ENCODE peak calls at places on chromosomes 5 and 9, in ten cellular contexts. P is adrenal gland; M is body of pancreas; T is A549; R is CD8-positive, alpha-beta T cell; W is fibroblast of lung; F is DND-41; Q is tibial artery; J is cardiac muscle cell; S is HAP-1. N is an unnamed sample. For H3K9me3, the result is how much of the 10 kb centered on the place peaks cover.

GRCh38 chr9:93473411-93473810 is 20.0 kb upstream of the FAM120AOS start:
- DNase-seq in F (no peak), J (peak), P (no peak), W (peak), Q (no peak), R (no peak), S (no peak), M (no peak), T (no peak), N (no peak)

GRCh38 chr5:180555168-180555921 is 36.0 kb downstream of the SCGB3A1 start:
- DNase-seq in F (no peak), R (no peak), T (peak), J (no peak), Q (no peak), P (no peak), M (no peak), S (no peak), W (peak), N (no peak)

GRCh38 chr9:4435197-4435596 is 55.1 kb upstream of the SLC1A1 start:
- DNase-seq in J (peak), P (no peak), F (no peak), S (peak), M (no peak), T (no peak), W (peak), R (no peak), Q (no peak), N (no peak)

GRCh38 chr9:126517751-126518261 is 95.9 kb upstream of the LMX1B start:
- DNase-seq in S (no peak), W (no peak), R (no peak), T (no peak), P (no peak), J (no peak), Q (no peak), M (no peak), F (no peak), N (no peak)

GRCh38 chr9:107759823-107760166 is 270.2 kb upstream of the KLF4 start:
- DNase-seq in R (no peak), J (no peak), M (no peak), F (no peak), T (no peak), P (no peak), W (no peak), S (no peak), Q (no peak), N (no peak)

GRCh38 chr9:36101916-36102741 is 34.4 kb upstream of the GLIPR2 start:
- DNase-seq in J (peak), S (no peak), T (peak), P (peak), W (peak), M (no peak), Q (peak), F (no peak), R (no peak), N (no peak)

GRCh38 chr9:98657897-98658296 is 50.8 kb downstream of the GABBR2 start:
- DNase-seq in T (no peak), S (no peak), R (no peak), M (no peak), P (no peak), F (no peak), W (peak), Q (no peak), J (peak), N (no peak)

GRCh38 chr9:95502248-95502647 is 14.5 kb downstream of the PTCH1 start:
- DNase-seq in M (no peak), R (no peak), F (no peak), J (no peak), S (no peak), P (no peak), T (no peak), W (no peak), Q (no peak), N (no peak)

GRCh38 chr5:84885479-84886258 is 501.0 kb upstream of the EDIL3 start:
- DNase-seq in Q (no peak), P (peak), W (peak), F (no peak), R (no peak), T (no peak), J (peak), S (no peak), M (no peak), N (no peak)

GRCh38 chr5:142847898-142848790 is 78.0 kb downstream of the ARHGAP26 start:
- DNase-seq in F (no peak), J (peak), W (no peak), P (no peak), S (no peak), R (no peak), T (no peak), M (no peak), Q (no peak), N (no peak)

GRCh38 chr5:4544049-4544675 is 596.0 kb upstream of the ADAMTS16 start:
- DNase-seq in S (no peak), F (no peak), R (no peak), J (no peak), M (no peak), W (no peak), P (no peak), T (no peak), Q (no peak), N (no peak)

GRCh38 chr5:6780802-6781391 is 67.7 kb downstream of the TENT4A start:
- DNase-seq in J (no peak), T (peak), M (no peak), Q (no peak), W (no peak), F (peak), P (no peak), S (peak), R (no peak), N (no peak)

GRCh38 chr9:114779352-114779845 is 26.4 kb downstream of the TNFSF15 start:
- DNase-seq in W (no peak), F (no peak), S (no peak), P (peak), R (no peak), J (no peak), M (peak), T (peak), Q (peak), N (peak)

GRCh38 chr9:2180704-2181103 is 165.6 kb downstream of the SMARCA2 start:
- DNase-seq in F (no peak), T (no peak), W (no peak), J (no peak), Q (no peak), M (no peak), S (peak), R (no peak), P (no peak), N (no peak)

GRCh38 chr9:113511856-113512761 is 48.6 kb downstream of the RGS3 start:
- DNase-seq in W (peak), M (no peak), T (no peak), J (peak), P (no peak), R (peak), F (peak), S (no peak), Q (no peak), N (no peak)

GRCh38 chr5:122138356-122138755 is 9.0 kb downstream of the ZNF474 start:
- DNase-seq in M (no peak), J (no peak), S (no peak), R (no peak), W (no peak), Q (no peak), P (no peak), T (no peak), F (no peak), N (no peak)

GRCh38 chr9:134333234-134333873 is 7.1 kb downstream of the RXRA start:
- DNase-seq in P (peak), F (no peak), Q (no peak), S (no peak), R (no peak), T (no peak), W (no peak), J (no peak), M (peak), N (peak)

GRCh38 chr5:176810084-176810597 is at the start of gene UNC5A:
- DNase-seq in M (no peak), W (peak), Q (no peak), S (peak), R (peak), F (no peak), T (no peak), P (no peak), J (peak), N (no peak)

GRCh38 chr5:18805376-18805775 is 1171.1 kb downstream of the TAF11L14 start:
- DNase-seq in R (no peak), S (no peak), F (no peak), T (no peak), P (no peak), Q (no peak), M (no peak), J (no peak), W (no peak), N (no peak)

GRCh38 chr5:150497274-150497988 is 10.5 kb upstream of the NDST1 start:
- DNase-seq in T (peak), R (no peak), F (no peak), P (peak), J (peak), W (peak), Q (peak), S (peak), M (peak), N (no peak)

GRCh38 chr9:113299800-113300292 is 3.3 kb downstream of the RNF183 start:
- DNase-seq in T (no peak), J (peak), M (peak), P (no peak), W (no peak), F (no peak), Q (peak), R (no peak), S (no peak), N (no peak)

GRCh38 chr9:17587113-17587512 is 8.2 kb downstream of the SH3GL2 start:
- DNase-seq in J (no peak), F (no peak), T (no peak), R (no peak), P (no peak), S (no peak), W (no peak), Q (no peak), M (no peak), N (no peak)

GRCh38 chr9:14846871-14847311 is 63.3 kb downstream of the FREM1 start:
- DNase-seq in Q (peak), W (peak), F (peak), T (peak), S (peak), M (peak), R (peak), P (peak), J (peak), N (no peak)

GRCh38 chr5:16552666-16553343 is 64.0 kb downstream of the RETREG1 start:
- DNase-seq in M (peak), P (peak), Q (peak), F (peak), S (peak), W (peak), T (peak), J (peak), R (peak), N (peak)

GRCh38 chr9:93637886-93638285 is 61.5 kb downstream of the PHF2 start:
- DNase-seq in Q (no peak), W (no peak), M (no peak), R (no peak), P (no peak), T (no peak), S (no peak), J (no peak), F (no peak), N (no peak)

GRCh38 chr5:139186752-139187326 is 11.3 kb downstream of the SIL1 start:
- DNase-seq in F (no peak), M (no peak), T (no peak), S (no peak), W (peak), R (no peak), Q (no peak), P (no peak), J (no peak), N (no peak)

GRCh38 chr5:170135796-170136490 is 30.2 kb downstream of the FOXI1 start:
- DNase-seq in W (no peak), Q (no peak), J (peak), R (no peak), F (no peak), P (no peak), S (no peak), T (no peak), M (no peak), N (no peak)

GRCh38 chr9:23117621-23118020 is 671.0 kb downstream of the DMRTA1 start:
- DNase-seq in F (no peak), P (no peak), R (no peak), S (no peak), Q (no peak), W (peak), M (no peak), J (no peak), T (no peak), N (no peak)

GRCh38 chr5:135026645-135027317 is 7.2 kb downstream of the PITX1 start:
- DNase-seq in P (no peak), M (no peak), T (no peak), W (no peak), J (no peak), R (no peak), Q (no peak), S (no peak), F (no peak), N (no peak)

GRCh38 chr5:5719292-5719691 is 296.8 kb downstream of the ICE1 start:
- DNase-seq in M (no peak), F (no peak), J (no peak), W (no peak), Q (no peak), R (no peak), P (no peak), T (no peak), S (no peak), N (no peak)

GRCh38 chr5:96146675-96147074 is 185.0 kb upstream of the ELL2 start:
- DNase-seq in W (peak), J (peak), Q (no peak), P (no peak), S (no peak), M (no peak), T (no peak), F (no peak), R (no peak), N (no peak)

GRCh38 chr9:36625006-36625600 is 52.4 kb downstream of the MELK start:
- DNase-seq in S (no peak), W (peak), R (no peak), F (no peak), T (peak), J (peak), M (peak), P (peak), Q (peak), N (no peak)

DNA sequence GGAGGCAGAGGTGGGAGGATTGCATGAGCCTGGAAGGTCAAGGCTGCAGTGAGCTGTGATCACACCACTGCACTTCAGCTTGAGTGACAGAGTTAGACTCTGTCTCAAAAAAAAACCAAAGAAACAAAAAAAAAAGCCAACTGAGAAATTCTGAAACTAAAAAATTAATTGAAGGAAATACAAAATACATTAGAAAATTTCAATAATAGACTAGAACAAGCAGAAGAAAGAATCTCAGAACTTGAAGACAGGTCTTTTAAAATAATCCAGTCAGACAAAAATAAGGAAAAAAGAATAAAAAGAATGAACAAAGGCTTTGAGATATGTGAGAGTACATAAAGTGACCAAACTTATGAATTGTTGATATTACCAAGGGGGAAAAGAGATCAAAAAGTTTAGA is 149.6 kb upstream of the PANK3 start:
- DNase-seq in R (no peak), Q (no peak), S (no peak), F (no peak), M (no peak), T (no peak), W (no peak), J (no peak), P (no peak), N (no peak)
- H3K4me3 ChIP-seq in R (no peak), Q (no peak), S (no peak), F (no peak), M (no peak), T (no peak), W (no peak), J (no peak), P (no peak), N (no peak)

DNA sequence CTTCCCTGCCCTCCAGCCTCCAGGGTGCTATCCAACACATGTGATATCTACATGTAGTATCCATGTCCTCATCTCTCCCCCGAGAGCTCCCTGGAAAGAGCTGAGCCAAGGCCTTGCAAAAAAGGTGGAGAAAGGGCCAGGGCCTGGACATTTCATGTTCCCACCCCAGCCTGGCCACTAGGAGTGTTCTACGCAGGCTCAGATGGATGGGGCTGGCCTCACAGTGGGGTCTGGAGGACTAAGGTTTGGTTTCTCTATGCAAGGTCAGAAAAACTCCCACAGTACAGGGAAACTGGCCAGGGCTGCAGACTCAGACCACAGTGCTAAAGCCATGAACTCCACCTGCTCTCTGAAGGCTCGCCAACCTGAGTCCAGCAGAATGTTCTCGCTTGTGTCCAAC is 1.5 kb upstream of the CSF2 start:
- DNase-seq in Q (no peak), S (no peak), T (no peak), M (no peak), P (no peak), J (no peak), F (no peak), W (no peak), R (no peak), N (no peak)
- H3K9me3 ChIP-seq in Q (under half), S (under half), T (under half), M (under half), P (under half), J (under half), F (under half), W (under half), R (under half), N (under half)

GRCh38 chr5:42518595-42519067 is 95.4 kb downstream of the GHR start:
- DNase-seq in T (no peak), R (no peak), P (no peak), W (peak), J (no peak), Q (peak), S (no peak), M (no peak), F (no peak), N (no peak)
- H3K4me3 ChIP-seq in T (no peak), R (no peak), P (no peak), W (no peak), J (no peak), Q (no peak), S (no peak), M (no peak), F (no peak), N (no peak)

DNA sequence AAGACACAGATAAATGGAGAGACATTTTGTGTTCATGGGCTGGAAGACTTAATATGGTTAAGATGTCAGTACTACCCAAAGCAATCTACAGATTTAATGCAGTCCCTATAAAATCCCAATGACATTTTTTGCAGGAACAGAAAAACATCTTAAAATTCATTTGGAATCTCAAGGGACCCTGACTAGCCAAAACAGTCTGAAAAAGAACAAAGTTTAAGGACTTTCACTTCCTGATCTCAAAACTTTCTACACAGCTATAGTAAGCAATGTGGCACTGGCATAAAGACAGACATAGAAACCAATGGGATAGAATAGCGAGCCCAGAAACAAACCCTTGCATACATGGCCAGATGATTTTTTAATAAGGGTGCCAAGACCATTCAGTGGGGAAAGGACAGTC is 9.7 kb upstream of the CAMSAP1 start:
- DNase-seq in S (no peak), F (no peak), R (no peak), T (no peak), J (no peak), P (no peak), W (no peak), Q (no peak), M (no peak), N (no peak)
- H3K9me3 ChIP-seq in S (under half), F (under half), R (under half), T (half or more), J (under half), P (under half), W (under half), Q (half or more), M (under half), N (under half)

GRCh38 chr5:167951121-167951520 is 340.3 kb upstream of the WWC1 start:
- DNase-seq in F (no peak), M (no peak), W (peak), S (no peak), T (no peak), J (no peak), Q (no peak), R (no peak), P (no peak), N (no peak)
- H3K4me3 ChIP-seq in F (no peak), M (no peak), W (peak), S (no peak), T (peak), J (no peak), Q (peak), R (no peak), P (no peak), N (no peak)

N was measured in right lobe of liver.